ENCODE peak calls at places on chromosomes 1 and 21, in five cellular contexts. M is NCI-H1417, P is GM04504, W is bronchial epithelial cell, J is T47D. O is an unnamed sample.

GRCh38 chr1:20589331-20590312 is 725 bp downstream of the CDA start:
- DNase-seq in W (no peak), P (peak; percentile 35), M (no peak), J (no peak), O (no peak)

GRCh38 chr1:1024421-1025415 is 4.8 kb downstream of the AGRN start:
- DNase-seq in M (no peak), P (no peak), J (peak; percentile 91), W (peak; percentile 83), O (no peak)

GRCh38 chr1:167617100-167617949 is 12.7 kb upstream of the RCSD1 start:
- DNase-seq in P (no peak), W (peak; percentile 97), M (no peak), J (no peak), O (peak; percentile 42)

GRCh38 chr1:82534996-82535395 is 734.3 kb downstream of the ADGRL2 start:
- DNase-seq in M (no peak), J (no peak), P (no peak), W (no peak), O (no peak)

GRCh38 chr1:147539122-147539575 is 2.2 kb upstream of the BCL9 start:
- DNase-seq in M (no peak), J (peak; percentile 46), W (peak; percentile 92), P (peak; percentile 87), O (peak; percentile 88)

GRCh38 chr1:32960342-32960741 is 4.3 kb downstream of the RNF19B start:
- DNase-seq in M (no peak), J (no peak), W (no peak), P (no peak), O (no peak)

GRCh38 chr1:228058981-228059535 is 23.4 kb upstream of the ARF1 start:
- DNase-seq in J (no peak), M (no peak), W (no peak), P (no peak), O (no peak)

GRCh38 chr1:59674605-59675004 is 140.1 kb upstream of the HOOK1 start:
- DNase-seq in J (peak; percentile 28), M (no peak), W (peak; percentile 84), P (no peak), O (no peak)

GRCh38 chr1:201275266-201275666 is 8.0 kb upstream of the PKP1 start:
- DNase-seq in M (no peak), W (peak; percentile 97), J (peak; percentile 23), P (peak; percentile 31), O (no peak)

GRCh38 chr1:118907466-118907865 is 80.7 kb downstream of the TBX15 start:
- DNase-seq in W (no peak), M (no peak), P (no peak), J (no peak), O (no peak)

GRCh38 chr21:29152936-29153335 is 22.5 kb downstream of the MAP3K7CL start:
- DNase-seq in J (no peak), W (peak; percentile 73), M (no peak), P (no peak), O (no peak)

GRCh38 chr1:181784039-181784683 is 277.4 kb downstream of the ZNF648 start:
- DNase-seq in W (peak; percentile 69), J (no peak), P (no peak), M (no peak), O (no peak)

GRCh38 chr1:44361478-44361877 is 6.4 kb upstream of the ERI3 start:
- DNase-seq in M (no peak), J (peak; percentile 5), W (peak; percentile 11), P (no peak), O (no peak)

GRCh38 chr21:42653492-42654061 is at the start of gene PDE9A:
- DNase-seq in J (no peak), P (no peak), W (no peak), M (peak; percentile 75), O (no peak)

GRCh38 chr21:31193761-31194160 is 150.3 kb downstream of the TIAM1 start:
- DNase-seq in J (no peak), M (no peak), W (no peak), P (no peak), O (no peak)

GRCh38 chr1:114535401-114535800 is 24.4 kb upstream of the TRIM33 start:
- DNase-seq in M (no peak), P (no peak), J (no peak), W (no peak), O (no peak)

GRCh38 chr1:30111431-30111830 is 612.0 kb downstream of the MATN1 start:
- DNase-seq in P (no peak), M (peak; percentile 40), W (peak; percentile 27), J (peak; percentile 44), O (no peak)

GRCh38 chr1:156213644-156213966 is 798 bp downstream of the PMF1 start:
- DNase-seq in M (no peak), P (no peak), J (no peak), W (no peak), O (no peak)

GRCh38 chr21:26769613-26770188 is 75.5 kb downstream of the ADAMTS1 start:
- DNase-seq in J (peak; percentile 40), W (peak; percentile 43), M (peak; percentile 11), P (peak; percentile 26), O (no peak)